ENCODE peak calls at places on chromosomes 6 and 20, in five cellular contexts. U is GM12865, Z is small intestine, F is AG10803, E is GM19239. T is an unnamed sample.
A peak's percentile ranks its signal among the peaks of the same experiment; 100 is the strongest.

GRCh38 chr6:312704-313485 is 20.6 kb downstream of the DUSP22 start:
- DNase-seq in Z (peak; percentile 42), U (no peak), F (no peak), E (no peak), T (no peak)

GRCh38 chr6:3186974-3187382 is 29.6 kb upstream of the TUBB2A start:
- DNase-seq in F (no peak), U (peak; percentile 80), Z (no peak), E (no peak), T (no peak)

GRCh38 chr6:129882510-129883023 is 21.5 kb upstream of the TMEM244 start:
- DNase-seq in Z (no peak), F (no peak), E (no peak), U (peak; percentile 82), T (no peak)

GRCh38 chr6:31246051-31246495 is 25.8 kb downstream of the HLA-C start:
- DNase-seq in E (no peak), Z (peak; percentile 88), U (no peak), F (peak; percentile 56), T (no peak)

GRCh38 chr6:45900808-45901752 is 114.6 kb downstream of the CLIC5 start:
- DNase-seq in Z (no peak), F (peak; percentile 74), E (no peak), U (no peak), T (no peak)

GRCh38 chr6:36954262-36954931 is at the start of gene PI16:
- DNase-seq in Z (no peak), F (no peak), U (no peak), E (no peak), T (no peak)

GRCh38 chr6:126268087-126268486 is 71.8 kb upstream of the CENPW start:
- DNase-seq in E (no peak), Z (no peak), U (peak; percentile 50), F (no peak), T (no peak)

GRCh38 chr6:72740135-72740534 is 118.3 kb downstream of the KCNQ5 start:
- DNase-seq in F (peak; percentile 22), U (peak; percentile 90), E (peak; percentile 39), Z (no peak), T (no peak)

GRCh38 chr6:146410851-146411595 is 132.6 kb upstream of the RAB32 start:
- DNase-seq in F (no peak), U (no peak), Z (no peak), E (no peak), T (no peak)

GRCh38 chr6:154410619-154411044 is 54.0 kb upstream of the IPCEF1 start:
- DNase-seq in E (no peak), U (peak; percentile 24), F (peak; percentile 98), Z (no peak), T (no peak)

GRCh38 chr20:46638367-46639274 is 12.6 kb downstream of the SLC13A3 start:
- DNase-seq in Z (no peak), E (no peak), U (no peak), F (no peak), T (peak; percentile 74)

GRCh38 chr6:152575621-152576150 is 61.5 kb downstream of the SYNE1 start:
- DNase-seq in U (peak; percentile 36), F (peak; percentile 78), E (no peak), Z (no peak), T (no peak)

GRCh38 chr6:143196525-143197225 is 136.0 kb downstream of the AIG1 start:
- DNase-seq in F (peak; percentile 58), U (no peak), Z (peak; percentile 15), E (no peak), T (no peak)

GRCh38 chr6:21742238-21742660 is 148.7 kb downstream of the SOX4 start:
- DNase-seq in F (peak; percentile 18), E (no peak), Z (no peak), U (no peak), T (no peak)

GRCh38 chr6:134198093-134198492 is 119.8 kb downstream of the SGK1 start:
- DNase-seq in E (no peak), F (no peak), U (no peak), Z (peak; percentile 69), T (no peak)

GRCh38 chr6:43978473-43979360 is 148.5 kb downstream of the MRPL14 start:
- DNase-seq in Z (no peak), U (no peak), F (peak; percentile 48), E (no peak), T (no peak)

GRCh38 chr6:41591859-41592502 is 45.8 kb downstream of the FOXP4 start:
- DNase-seq in Z (peak; percentile 75), U (peak; percentile 70), F (peak; percentile 41), E (peak; percentile 96), T (peak; percentile 88)

GRCh38 chr20:44187054-44187762 is at the start of gene JPH2:
- DNase-seq in Z (no peak), F (peak; percentile 92), U (no peak), E (no peak), T (peak; percentile 66)

GRCh38 chr6:39923394-39923793 is 10.9 kb downstream of the MOCS1 start:
- DNase-seq in E (no peak), F (no peak), U (no peak), Z (no peak), T (no peak)

GRCh38 chr6:138502546-138502945 is 3.3 kb upstream of the NHSL1 start:
- DNase-seq in F (no peak), Z (no peak), U (no peak), E (no peak), T (no peak)

T was measured in ecto neural progenitor cell.